ENCODE peak calls at places on chromosomes 4 and X, in nine cellular contexts. One of them, this sample, is unnamed.

GRCh38 chr4:84394386-84394785 is 104.7 kb downstream of the NKX6-1 start:
- DNase-seq in PC-3: no peak
- DNase-seq in DMS153: no peak
- DNase-seq in hypothalamus: no peak
- DNase-seq in activated T-cell treated with anti-CD3 and anti-CD28 coated beads for 1 hour: no peak
- DNase-seq in CD4-positive, alpha-beta T cell: no peak
- DNase-seq in NT2/D1: no peak
- DNase-seq in stimulated activated CD8-positive, alpha-beta memory T cell treated with anti-CD3 and anti-CD28 coated beads, Interleukin-7, amount 100 ng/mL, for 24 hours: no peak
- DNase-seq in sciatic nerve: no peak
- DNase-seq in this sample: no peak

GRCh38 chr4:113550510-113550909 is 211.0 kb downstream of the CAMK2D start:
- DNase-seq in PC-3: no peak
- DNase-seq in DMS153: no peak
- DNase-seq in hypothalamus: no peak
- DNase-seq in activated T-cell treated with anti-CD3 and anti-CD28 coated beads for 1 hour: no peak
- DNase-seq in CD4-positive, alpha-beta T cell: no peak
- DNase-seq in NT2/D1: no peak
- DNase-seq in stimulated activated CD8-positive, alpha-beta memory T cell treated with anti-CD3 and anti-CD28 coated beads, Interleukin-7, amount 100 ng/mL, for 24 hours: no peak
- DNase-seq in sciatic nerve: no peak
- DNase-seq in this sample: no peak

GRCh38 chr4:153564630-153565525 is 98.7 kb downstream of the TMEM131L start:
- DNase-seq in PC-3: peak
- DNase-seq in DMS153: no peak
- DNase-seq in hypothalamus: peak
- DNase-seq in activated T-cell treated with anti-CD3 and anti-CD28 coated beads for 1 hour: no peak
- DNase-seq in CD4-positive, alpha-beta T cell: no peak
- DNase-seq in NT2/D1: no peak
- DNase-seq in stimulated activated CD8-positive, alpha-beta memory T cell treated with anti-CD3 and anti-CD28 coated beads, Interleukin-7, amount 100 ng/mL, for 24 hours: no peak
- DNase-seq in sciatic nerve: no peak
- DNase-seq in this sample: no peak

GRCh38 chr4:26406346-26406975 is 83.8 kb downstream of the CCKAR start:
- DNase-seq in PC-3: no peak
- DNase-seq in DMS153: no peak
- DNase-seq in hypothalamus: no peak
- DNase-seq in activated T-cell treated with anti-CD3 and anti-CD28 coated beads for 1 hour: no peak
- DNase-seq in CD4-positive, alpha-beta T cell: no peak
- DNase-seq in NT2/D1: no peak
- DNase-seq in stimulated activated CD8-positive, alpha-beta memory T cell treated with anti-CD3 and anti-CD28 coated beads, Interleukin-7, amount 100 ng/mL, for 24 hours: no peak
- DNase-seq in sciatic nerve: no peak
- DNase-seq in this sample: no peak

GRCh38 chr4:151486166-151486565 is 77.2 kb downstream of the FHIP1A start:
- DNase-seq in PC-3: no peak
- DNase-seq in DMS153: no peak
- DNase-seq in hypothalamus: no peak
- DNase-seq in activated T-cell treated with anti-CD3 and anti-CD28 coated beads for 1 hour: no peak
- DNase-seq in CD4-positive, alpha-beta T cell: no peak
- DNase-seq in NT2/D1: no peak
- DNase-seq in stimulated activated CD8-positive, alpha-beta memory T cell treated with anti-CD3 and anti-CD28 coated beads, Interleukin-7, amount 100 ng/mL, for 24 hours: no peak
- DNase-seq in sciatic nerve: no peak
- DNase-seq in this sample: no peak

GRCh38 chrX:141989802-141990201 is 86.1 kb downstream of the MAGEC1 start:
- DNase-seq in PC-3: peak
- DNase-seq in DMS153: no peak
- DNase-seq in hypothalamus: no peak
- DNase-seq in activated T-cell treated with anti-CD3 and anti-CD28 coated beads for 1 hour: no peak
- DNase-seq in CD4-positive, alpha-beta T cell: no peak
- DNase-seq in NT2/D1: no peak
- DNase-seq in stimulated activated CD8-positive, alpha-beta memory T cell treated with anti-CD3 and anti-CD28 coated beads, Interleukin-7, amount 100 ng/mL, for 24 hours: no peak
- DNase-seq in sciatic nerve: no peak
- DNase-seq in this sample: no peak

GRCh38 chrX:146863566-146863965 is 49.0 kb upstream of the CXorf51A start:
- DNase-seq in PC-3: peak
- DNase-seq in DMS153: no peak
- DNase-seq in hypothalamus: no peak
- DNase-seq in activated T-cell treated with anti-CD3 and anti-CD28 coated beads for 1 hour: no peak
- DNase-seq in CD4-positive, alpha-beta T cell: no peak
- DNase-seq in NT2/D1: no peak
- DNase-seq in stimulated activated CD8-positive, alpha-beta memory T cell treated with anti-CD3 and anti-CD28 coated beads, Interleukin-7, amount 100 ng/mL, for 24 hours: no peak
- DNase-seq in sciatic nerve: no peak
- DNase-seq in this sample: no peak

GRCh38 chr4:10582059-10582686 is 102.4 kb downstream of the CLNK start:
- DNase-seq in PC-3: peak
- DNase-seq in DMS153: no peak
- DNase-seq in hypothalamus: peak
- DNase-seq in activated T-cell treated with anti-CD3 and anti-CD28 coated beads for 1 hour: no peak
- DNase-seq in CD4-positive, alpha-beta T cell: no peak
- DNase-seq in NT2/D1: peak
- DNase-seq in stimulated activated CD8-positive, alpha-beta memory T cell treated with anti-CD3 and anti-CD28 coated beads, Interleukin-7, amount 100 ng/mL, for 24 hours: no peak
- DNase-seq in sciatic nerve: peak
- DNase-seq in this sample: no peak

GRCh38 chr4:151604238-151604637 is 156.6 kb downstream of the GATB start:
- DNase-seq in PC-3: peak
- DNase-seq in DMS153: no peak
- DNase-seq in hypothalamus: no peak
- DNase-seq in activated T-cell treated with anti-CD3 and anti-CD28 coated beads for 1 hour: no peak
- DNase-seq in CD4-positive, alpha-beta T cell: no peak
- DNase-seq in NT2/D1: no peak
- DNase-seq in stimulated activated CD8-positive, alpha-beta memory T cell treated with anti-CD3 and anti-CD28 coated beads, Interleukin-7, amount 100 ng/mL, for 24 hours: no peak
- DNase-seq in sciatic nerve: no peak
- DNase-seq in this sample: no peak

GRCh38 chr4:47468686-47469365 is 5.3 kb upstream of the COMMD8 start:
- DNase-seq in PC-3: no peak
- DNase-seq in DMS153: no peak
- DNase-seq in hypothalamus: no peak
- DNase-seq in activated T-cell treated with anti-CD3 and anti-CD28 coated beads for 1 hour: no peak
- DNase-seq in CD4-positive, alpha-beta T cell: no peak
- DNase-seq in NT2/D1: no peak
- DNase-seq in stimulated activated CD8-positive, alpha-beta memory T cell treated with anti-CD3 and anti-CD28 coated beads, Interleukin-7, amount 100 ng/mL, for 24 hours: no peak
- DNase-seq in sciatic nerve: no peak
- DNase-seq in this sample: no peak

GRCh38 chrX:20595928-20596550 is 329.3 kb upstream of the RPS6KA3 start:
- DNase-seq in PC-3: peak
- DNase-seq in DMS153: no peak
- DNase-seq in hypothalamus: no peak
- DNase-seq in activated T-cell treated with anti-CD3 and anti-CD28 coated beads for 1 hour: no peak
- DNase-seq in CD4-positive, alpha-beta T cell: no peak
- DNase-seq in NT2/D1: no peak
- DNase-seq in stimulated activated CD8-positive, alpha-beta memory T cell treated with anti-CD3 and anti-CD28 coated beads, Interleukin-7, amount 100 ng/mL, for 24 hours: peak
- DNase-seq in sciatic nerve: no peak
- DNase-seq in this sample: no peak

GRCh38 chr4:74402692-74403460 is 37.9 kb downstream of the EREG start:
- DNase-seq in PC-3: no peak
- DNase-seq in DMS153: no peak
- DNase-seq in hypothalamus: no peak
- DNase-seq in activated T-cell treated with anti-CD3 and anti-CD28 coated beads for 1 hour: no peak
- DNase-seq in CD4-positive, alpha-beta T cell: no peak
- DNase-seq in NT2/D1: no peak
- DNase-seq in stimulated activated CD8-positive, alpha-beta memory T cell treated with anti-CD3 and anti-CD28 coated beads, Interleukin-7, amount 100 ng/mL, for 24 hours: no peak
- DNase-seq in sciatic nerve: no peak
- DNase-seq in this sample: no peak

GRCh38 chrX:109959356-109959871 is 43.5 kb upstream of the TMEM164 start:
- DNase-seq in PC-3: peak
- DNase-seq in DMS153: no peak
- DNase-seq in hypothalamus: no peak
- DNase-seq in activated T-cell treated with anti-CD3 and anti-CD28 coated beads for 1 hour: no peak
- DNase-seq in CD4-positive, alpha-beta T cell: no peak
- DNase-seq in NT2/D1: no peak
- DNase-seq in stimulated activated CD8-positive, alpha-beta memory T cell treated with anti-CD3 and anti-CD28 coated beads, Interleukin-7, amount 100 ng/mL, for 24 hours: no peak
- DNase-seq in sciatic nerve: no peak
- DNase-seq in this sample: no peak

GRCh38 chrX:13463608-13464007 is 105.8 kb upstream of the EGFL6 start:
- DNase-seq in PC-3: peak
- DNase-seq in DMS153: peak
- DNase-seq in hypothalamus: no peak
- DNase-seq in activated T-cell treated with anti-CD3 and anti-CD28 coated beads for 1 hour: no peak
- DNase-seq in CD4-positive, alpha-beta T cell: no peak
- DNase-seq in NT2/D1: no peak
- DNase-seq in stimulated activated CD8-positive, alpha-beta memory T cell treated with anti-CD3 and anti-CD28 coated beads, Interleukin-7, amount 100 ng/mL, for 24 hours: no peak
- DNase-seq in sciatic nerve: no peak
- DNase-seq in this sample: no peak

GRCh38 chr4:25834411-25835107 is 28.2 kb downstream of the SEL1L3 start:
- DNase-seq in PC-3: no peak
- DNase-seq in DMS153: no peak
- DNase-seq in hypothalamus: no peak
- DNase-seq in activated T-cell treated with anti-CD3 and anti-CD28 coated beads for 1 hour: no peak
- DNase-seq in CD4-positive, alpha-beta T cell: no peak
- DNase-seq in NT2/D1: no peak
- DNase-seq in stimulated activated CD8-positive, alpha-beta memory T cell treated with anti-CD3 and anti-CD28 coated beads, Interleukin-7, amount 100 ng/mL, for 24 hours: no peak
- DNase-seq in sciatic nerve: no peak
- DNase-seq in this sample: no peak

GRCh38 chr4:152374606-152375285 is 161.1 kb downstream of the FBXW7 start:
- DNase-seq in PC-3: no peak
- DNase-seq in DMS153: peak
- DNase-seq in hypothalamus: no peak
- DNase-seq in activated T-cell treated with anti-CD3 and anti-CD28 coated beads for 1 hour: no peak
- DNase-seq in CD4-positive, alpha-beta T cell: no peak
- DNase-seq in NT2/D1: no peak
- DNase-seq in stimulated activated CD8-positive, alpha-beta memory T cell treated with anti-CD3 and anti-CD28 coated beads, Interleukin-7, amount 100 ng/mL, for 24 hours: no peak
- DNase-seq in sciatic nerve: no peak
- DNase-seq in this sample: no peak

This sample was measured in iPS DF 6.9.